ENCODE peak calls at places on chromosomes 3 and 15, in seven cellular contexts. Y is natural killer cell; P is activated T-cell treated with anti-CD3 and anti-CD28 coated beads for 1 hour; T is effector CD4-positive, alpha-beta T cell; V is stimulated activated CD4-positive, alpha-beta T cell treated with anti-CD3 and anti-CD28 coated beads, Interleukin-15, amount 100 ng/mL, for 24 hours; Z is mesothelial cell of epicardium; U is activated gamma-delta T cell treated with Interleukin-2 at 50 U/mL for 16 hours. S is an unnamed sample.

GRCh38 chr3:112740800-112741199 is 99.9 kb upstream of the CCDC80 start:
- DNase-seq in Y (no peak), P (no peak), T (no peak), V (no peak), Z (no peak), U (no peak), S (no peak)

GRCh38 chr3:14235896-14236295 is 57.3 kb downstream of the LSM3 start:
- DNase-seq in Y (no peak), P (no peak), T (no peak), V (no peak), Z (no peak), U (no peak), S (no peak)

GRCh38 chr3:190444576-190445145 is 5.0 kb downstream of the TMEM207 start:
- DNase-seq in Y (no peak), P (no peak), T (no peak), V (no peak), Z (no peak), U (no peak), S (no peak)

GRCh38 chr3:132174500-132174899 is 139.7 kb upstream of the CPNE4 start:
- DNase-seq in Y (no peak), P (no peak), T (no peak), V (no peak), Z (no peak), U (no peak), S (no peak)

GRCh38 chr15:48324949-48325348 is 6.3 kb upstream of the DUT start:
- DNase-seq in Y (no peak), P (no peak), T (no peak), V (no peak), Z (no peak), U (no peak), S (no peak)

GRCh38 chr3:72380193-72380592 is 468.1 kb downstream of the SHQ1 start:
- DNase-seq in Y (no peak), P (no peak), T (no peak), V (no peak), Z (no peak), U (no peak), S (no peak)

GRCh38 chr3:149366031-149366430 is 11.4 kb downstream of the TM4SF1 start:
- DNase-seq in Y (no peak), P (no peak), T (no peak), V (no peak), Z (no peak), U (no peak), S (no peak)

GRCh38 chr3:76487446-76487845 is 552.5 kb upstream of the ROBO2 start:
- DNase-seq in Y (no peak), P (no peak), T (no peak), V (no peak), Z (no peak), U (no peak), S (no peak)

GRCh38 chr3:105997800-105998526 is 129.2 kb upstream of the CBLB start:
- DNase-seq in Y (no peak), P (no peak), T (no peak), V (peak), Z (no peak), U (no peak), S (no peak)

GRCh38 chr3:107431298-107432012 is 54.2 kb downstream of the CCDC54 start:
- DNase-seq in Y (peak), P (peak), T (peak), V (peak), Z (peak), U (peak), S (peak)

GRCh38 chr3:186070996-186071395 is 37.9 kb downstream of the ETV5 start:
- DNase-seq in Y (no peak), P (no peak), T (no peak), V (no peak), Z (no peak), U (no peak), S (no peak)

GRCh38 chr3:196741401-196741761 is 1.7 kb downstream of the PAK2 start:
- DNase-seq in Y (no peak), P (no peak), T (no peak), V (no peak), Z (no peak), U (no peak), S (no peak)

GRCh38 chr3:189974372-189974771 is 146.3 kb downstream of the P3H2 start:
- DNase-seq in Y (no peak), P (no peak), T (no peak), V (no peak), Z (no peak), U (no peak), S (no peak)

GRCh38 chr15:66850078-66850991 is 148.3 kb downstream of the SMAD6 start:
- DNase-seq in Y (no peak), P (no peak), T (no peak), V (no peak), Z (no peak), U (no peak), S (no peak)

GRCh38 chr3:193662757-193663322 is 69.8 kb downstream of the OPA1 start:
- DNase-seq in Y (no peak), P (no peak), T (no peak), V (no peak), Z (no peak), U (no peak), S (no peak)

GRCh38 chr3:60870396-60870795 is 380.9 kb downstream of the FHIT start:
- DNase-seq in Y (no peak), P (no peak), T (no peak), V (no peak), Z (no peak), U (no peak), S (no peak)

GRCh38 chr15:82045179-82045891 is 483 bp downstream of the MEX3B start:
- DNase-seq in Y (peak), P (no peak), T (no peak), V (peak), Z (peak), U (peak), S (peak)

GRCh38 chr15:41965441-41966413 is 6.6 kb downstream of the EHD4 start:
- DNase-seq in Y (no peak), P (no peak), T (no peak), V (no peak), Z (no peak), U (no peak), S (no peak)

GRCh38 chr3:193871093-193871485 is 264.9 kb upstream of the HES1 start:
- DNase-seq in Y (no peak), P (no peak), T (no peak), V (no peak), Z (no peak), U (no peak), S (no peak)

GRCh38 chr3:21436846-21437245 is 314.2 kb downstream of the ZNF385D start:
- DNase-seq in Y (no peak), P (no peak), T (no peak), V (no peak), Z (no peak), U (no peak), S (no peak)

GRCh38 chr3:172209333-172210321 is 170.2 kb downstream of the FNDC3B start:
- DNase-seq in Y (no peak), P (no peak), T (no peak), V (no peak), Z (no peak), U (no peak), S (no peak)

GRCh38 chr3:60431599-60431958 is 819.7 kb downstream of the FHIT start:
- DNase-seq in Y (no peak), P (no peak), T (no peak), V (no peak), Z (no peak), U (no peak), S (no peak)

GRCh38 chr15:77528290-77528967 is 104.3 kb downstream of the LINGO1 start:
- DNase-seq in Y (no peak), P (no peak), T (no peak), V (no peak), Z (no peak), U (no peak), S (no peak)

GRCh38 chr3:192220915-192221314 is 506.4 kb downstream of the FGF12 start:
- DNase-seq in Y (no peak), P (no peak), T (no peak), V (no peak), Z (no peak), U (no peak), S (no peak)

GRCh38 chr15:68354923-68355322 is 77.0 kb downstream of the ITGA11 start:
- DNase-seq in Y (no peak), P (no peak), T (no peak), V (peak), Z (no peak), U (no peak), S (no peak)

GRCh38 chr3:184154909-184155643 is at the start of gene DVL3:
- DNase-seq in Y (peak), P (peak), T (no peak), V (peak), Z (no peak), U (peak), S (peak)

GRCh38 chr15:45759910-45760309 is 125.1 kb downstream of the SQOR start:
- DNase-seq in Y (no peak), P (no peak), T (no peak), V (no peak), Z (no peak), U (no peak), S (no peak)

GRCh38 chr3:54211097-54211496 is 88.7 kb downstream of the CACNA2D3 start:
- DNase-seq in Y (no peak), P (no peak), T (no peak), V (no peak), Z (no peak), U (no peak), S (no peak)

GRCh38 chr3:49412632-49413337 is 562 bp downstream of the TCTA start:
- DNase-seq in Y (no peak), P (no peak), T (no peak), V (no peak), Z (no peak), U (no peak), S (no peak)

GRCh38 chr3:147130461-147130860 is 275.9 kb downstream of the ZIC4 start:
- DNase-seq in Y (no peak), P (no peak), T (no peak), V (no peak), Z (no peak), U (no peak), S (no peak)

GRCh38 chr15:60865507-60865906 is 363.6 kb downstream of the RORA start:
- DNase-seq in Y (no peak), P (no peak), T (no peak), V (no peak), Z (no peak), U (no peak), S (no peak)

GRCh38 chr15:80893777-80894176 is 95.8 kb downstream of the MESD start:
- DNase-seq in Y (no peak), P (no peak), T (no peak), V (no peak), Z (no peak), U (no peak), S (no peak)

GRCh38 chr15:101133751-101134261 is 118.0 kb downstream of the CHSY1 start:
- DNase-seq in Y (no peak), P (no peak), T (no peak), V (no peak), Z (no peak), U (no peak), S (no peak)

GRCh38 chr3:11539218-11539617 is 104.5 kb downstream of the VGLL4 start:
- DNase-seq in Y (no peak), P (no peak), T (no peak), V (no peak), Z (no peak), U (no peak), S (no peak)

GRCh38 chr3:61594144-61594977 is 33.0 kb downstream of the PTPRG start:
- DNase-seq in Y (no peak), P (no peak), T (no peak), V (no peak), Z (no peak), U (no peak), S (no peak)

GRCh38 chr3:70885636-70886035 is 573.2 kb upstream of the MDFIC2 start:
- DNase-seq in Y (no peak), P (no peak), T (no peak), V (no peak), Z (no peak), U (no peak), S (no peak)

GRCh38 chr3:94441494-94441847 is 378.6 kb downstream of the NSUN3 start:
- DNase-seq in Y (no peak), P (no peak), T (no peak), V (no peak), Z (no peak), U (no peak), S (no peak)

GRCh38 chr3:72748659-72749058 is 99.6 kb downstream of the SHQ1 start:
- DNase-seq in Y (no peak), P (no peak), T (no peak), V (no peak), Z (no peak), U (no peak), S (no peak)

GRCh38 chr15:85026304-85027032 is 44.8 kb downstream of the PDE8A start:
- DNase-seq in Y (no peak), P (no peak), T (no peak), V (no peak), Z (no peak), U (no peak), S (no peak)

S was measured in progenitor cell of endocrine pancreas.